ENCODE peak calls at places on chromosomes 6 and 20, in ten cellular contexts. M, H, V, C, K, Q, E, I, Y and J are unnamed samples.

GRCh38 chr20:577167-577791 is 32.8 kb downstream of the TCF15 start:
- DNase-seq in H (no peak), K (no peak), C (peak), V (no peak), M (peak), Y (peak), I (peak), Q (no peak), E (no peak), J (no peak)

GRCh38 chr6:167141667-167142432 is 15.9 kb downstream of the GPR31 start:
- DNase-seq in Y (peak), I (peak), V (peak), M (peak), Q (peak), E (peak), H (no peak), K (peak), C (no peak), J (peak)

GRCh38 chr6:16343593-16343992 is 105.2 kb downstream of the GMPR start:
- DNase-seq in V (no peak), K (no peak), H (no peak), E (no peak), C (no peak), Q (no peak), I (no peak), M (no peak), Y (no peak), J (no peak)

GRCh38 chr6:13079096-13079758 is 249.1 kb downstream of the TBC1D7 start:
- DNase-seq in Q (no peak), K (no peak), Y (no peak), V (no peak), C (no peak), E (no peak), I (peak), H (no peak), M (no peak), J (no peak)

GRCh38 chr20:56630086-56630493 is 984 bp downstream of the TFAP2C start:
- DNase-seq in H (no peak), I (peak), Y (peak), Q (no peak), E (peak), C (no peak), K (no peak), V (no peak), M (peak), J (peak)

GRCh38 chr6:137443901-137444300 is 50.3 kb downstream of the OLIG3 start:
- DNase-seq in E (no peak), V (no peak), H (no peak), M (no peak), C (no peak), K (no peak), I (peak), Q (no peak), Y (no peak), J (no peak)

GRCh38 chr6:43334466-43335095 is 26.0 kb upstream of the CRIP3 start:
- DNase-seq in Y (peak), I (peak), E (no peak), M (peak), Q (peak), C (peak), V (no peak), H (no peak), K (no peak), J (peak)

GRCh38 chr20:63027425-63028389 is 20.9 kb upstream of the BHLHE23 start:
- DNase-seq in I (peak), K (no peak), E (peak), H (no peak), Q (peak), V (no peak), Y (no peak), M (peak), C (no peak), J (peak)

GRCh38 chr20:63488331-63489251 is 10.3 kb downstream of the EEF1A2 start:
- DNase-seq in V (no peak), H (no peak), E (peak), I (no peak), Q (no peak), C (no peak), K (no peak), M (peak), Y (no peak), J (no peak)

GRCh38 chr6:8025191-8025590 is 39.0 kb downstream of the BLOC1S5 start:
- DNase-seq in Y (no peak), I (no peak), C (no peak), K (no peak), M (no peak), E (no peak), H (no peak), V (no peak), Q (no peak), J (no peak)

GRCh38 chr6:76885861-76886301 is 577.4 kb downstream of the HTR1B start:
- DNase-seq in V (no peak), E (no peak), K (no peak), I (no peak), H (no peak), M (no peak), Y (no peak), C (no peak), Q (no peak), J (no peak)

GRCh38 chr6:35088281-35089215 is 52.6 kb downstream of the TCP11 start:
- DNase-seq in C (no peak), M (no peak), Y (no peak), I (no peak), E (no peak), H (no peak), V (no peak), K (no peak), Q (no peak), J (no peak)

GRCh38 chr6:169723991-169724553 is at the start of gene PHF10:
- DNase-seq in H (no peak), M (peak), K (peak), Y (no peak), E (peak), I (peak), C (no peak), V (peak), Q (peak), J (peak)

GRCh38 chr6:31971279-31971992 is 502 bp downstream of the DXO start:
- DNase-seq in K (no peak), C (no peak), Q (no peak), Y (no peak), E (no peak), V (no peak), I (no peak), H (no peak), M (peak), J (no peak)

GRCh38 chr6:4635666-4636065 is 140.5 kb upstream of the CDYL start:
- DNase-seq in E (no peak), K (no peak), Y (no peak), M (no peak), H (no peak), I (no peak), C (no peak), V (no peak), Q (no peak), J (no peak)

GRCh38 chr6:12348530-12349511 is 58.7 kb downstream of the EDN1 start:
- DNase-seq in H (no peak), V (no peak), I (peak), M (no peak), K (no peak), C (peak), Y (no peak), E (no peak), Q (no peak), J (peak)

GRCh38 chr20:50536333-50536732 is 26.1 kb downstream of the PTPN1 start:
- DNase-seq in Q (no peak), H (no peak), M (peak), C (no peak), E (no peak), K (no peak), V (no peak), I (no peak), Y (no peak), J (no peak)

GRCh38 chr6:93468291-93468690 is 48.9 kb upstream of the EPHA7 start:
- DNase-seq in M (peak), Q (no peak), H (no peak), Y (peak), C (no peak), E (no peak), K (no peak), I (peak), V (no peak), J (no peak)

GRCh38 chr6:47690209-47690608 is 8.2 kb upstream of the ADGRF4 start:
- DNase-seq in V (no peak), Y (no peak), C (no peak), K (no peak), I (no peak), Q (no peak), H (no peak), E (no peak), M (no peak), J (no peak)

GRCh38 chr20:10430000-10430466 is 4.0 kb downstream of the MKKS start:
- DNase-seq in C (no peak), V (no peak), E (no peak), I (peak), H (no peak), Y (peak), M (no peak), K (no peak), Q (no peak), J (no peak)

GRCh38 chr6:30618270-30618787 is 689 bp downstream of the MRPS18B start:
- DNase-seq in Y (no peak), E (no peak), H (no peak), M (no peak), Q (peak), K (no peak), I (no peak), C (no peak), V (no peak), J (no peak)

GRCh38 chr6:170403451-170403850 is 96.9 kb downstream of the FAM120B start:
- DNase-seq in M (peak), V (no peak), H (no peak), Q (no peak), E (no peak), K (no peak), C (no peak), I (peak), Y (no peak), J (no peak)

GRCh38 chr6:26537160-26537845 is 863 bp upstream of the HMGN4 start:
- DNase-seq in K (peak), V (peak), M (peak), Q (peak), I (peak), C (peak), H (peak), E (peak), Y (peak), J (peak)

GRCh38 chr20:61118429-61119224 is 133.4 kb upstream of the CDH4 start:
- DNase-seq in K (no peak), I (peak), C (no peak), Y (no peak), H (no peak), M (no peak), V (no peak), Q (no peak), E (no peak), J (peak)

GRCh38 chr20:62258499-62259293 is 20.4 kb downstream of the OSBPL2 start:
- DNase-seq in C (no peak), E (no peak), M (no peak), H (no peak), I (peak), K (no peak), V (no peak), Y (no peak), Q (no peak), J (peak)

GRCh38 chr6:44022671-44023352 is 104.4 kb downstream of the MRPL14 start:
- DNase-seq in C (no peak), M (no peak), Y (no peak), Q (no peak), E (no peak), K (no peak), I (no peak), H (no peak), V (no peak), J (no peak)

GRCh38 chr6:42313941-42314570 is 96.4 kb upstream of the MRPS10 start:
- DNase-seq in I (peak), V (no peak), H (no peak), E (no peak), Y (no peak), Q (no peak), M (no peak), K (no peak), C (no peak), J (no peak)

GRCh38 chr6:106056738-106057390 is 29.3 kb upstream of the PRDM1 start:
- DNase-seq in I (no peak), V (no peak), C (no peak), Y (no peak), M (no peak), Q (no peak), H (no peak), K (no peak), E (no peak), J (no peak)

GRCh38 chr20:10253750-10254149 is 35.1 kb downstream of the SNAP25 start:
- DNase-seq in Q (no peak), H (no peak), I (no peak), K (no peak), M (no peak), C (no peak), E (no peak), V (no peak), Y (peak), J (no peak)

GRCh38 chr6:35343092-35343834 is 905 bp downstream of the PPARD start:
- DNase-seq in C (no peak), M (no peak), Q (peak), I (no peak), V (no peak), H (no peak), K (no peak), E (peak), Y (peak), J (no peak)

GRCh38 chr20:9699181-9699580 is 139.7 kb downstream of the PAK5 start:
- DNase-seq in H (no peak), Y (no peak), Q (no peak), V (no peak), I (peak), K (no peak), E (no peak), C (no peak), M (no peak), J (no peak)